ENCODE peak calls at places on chromosomes 2 and 18, in four cellular contexts. One of them, this sample, is unnamed.

GRCh38 chr18:10757349-10757748 is 231.5 kb downstream of the NAPG start:
- DNase-seq in upper lobe of left lung: no peak
- DNase-seq in chondrocyte: no peak
- DNase-seq in GM20000: no peak
- DNase-seq in this sample: no peak

GRCh38 chr2:239569401-239570090 is 168.7 kb upstream of the HDAC4 start:
- DNase-seq in chondrocyte: peak; percentile 84
- DNase-seq in GM20000: no peak
- DNase-seq in upper lobe of left lung: no peak
- DNase-seq in this sample: no peak

GRCh38 chr18:6289454-6290242 is 125.1 kb downstream of the L3MBTL4 start:
- DNase-seq in upper lobe of left lung: no peak
- DNase-seq in GM20000: no peak
- DNase-seq in chondrocyte: no peak
- DNase-seq in this sample: no peak

GRCh38 chr2:112768432-112768831 is 4.0 kb upstream of the CKAP2L start:
- DNase-seq in GM20000: no peak
- DNase-seq in chondrocyte: no peak
- DNase-seq in upper lobe of left lung: no peak
- DNase-seq in this sample: no peak

GRCh38 chr2:67790622-67791021 is 272.2 kb downstream of the C1D start:
- DNase-seq in upper lobe of left lung: no peak
- DNase-seq in GM20000: no peak
- DNase-seq in chondrocyte: no peak
- DNase-seq in this sample: no peak

GRCh38 chr2:138121769-138122661 is 157.7 kb downstream of the HNMT start:
- DNase-seq in GM20000: peak; percentile 18
- DNase-seq in upper lobe of left lung: no peak
- DNase-seq in chondrocyte: no peak
- DNase-seq in this sample: peak; percentile 1

GRCh38 chr2:162582357-162582798 is 238.4 kb downstream of the GCA start:
- DNase-seq in GM20000: no peak
- DNase-seq in chondrocyte: no peak
- DNase-seq in upper lobe of left lung: peak; percentile 21
- DNase-seq in this sample: no peak

GRCh38 chr18:3874593-3874992 is 424.6 kb downstream of the TGIF1 start:
- DNase-seq in GM20000: no peak
- DNase-seq in upper lobe of left lung: no peak
- DNase-seq in chondrocyte: no peak
- DNase-seq in this sample: no peak

GRCh38 chr2:231353469-231353868 is 42.0 kb upstream of the B3GNT7 start:
- DNase-seq in upper lobe of left lung: peak; percentile 8
- DNase-seq in chondrocyte: no peak
- DNase-seq in GM20000: no peak
- DNase-seq in this sample: no peak

GRCh38 chr18:44958450-44958849 is 277.8 kb downstream of the SETBP1 start:
- DNase-seq in chondrocyte: no peak
- DNase-seq in upper lobe of left lung: no peak
- DNase-seq in GM20000: no peak
- DNase-seq in this sample: no peak

GRCh38 chr2:238097988-238098853 is 1.9 kb upstream of the ESPNL start:
- DNase-seq in upper lobe of left lung: peak; percentile 43
- DNase-seq in GM20000: peak; percentile 93
- DNase-seq in chondrocyte: no peak
- DNase-seq in this sample: peak; percentile 82

GRCh38 chr2:220782609-220783113 is 789.4 kb downstream of the EPHA4 start:
- DNase-seq in upper lobe of left lung: no peak
- DNase-seq in chondrocyte: no peak
- DNase-seq in GM20000: no peak
- DNase-seq in this sample: no peak

GRCh38 chr2:118665784-118666529 is 181.5 kb downstream of the EN1 start:
- DNase-seq in chondrocyte: no peak
- DNase-seq in GM20000: no peak
- DNase-seq in upper lobe of left lung: no peak
- DNase-seq in this sample: no peak

GRCh38 chr2:223896751-223897320 is 48.3 kb downstream of the WDFY1 start:
- DNase-seq in GM20000: peak; percentile 68
- DNase-seq in chondrocyte: no peak
- DNase-seq in upper lobe of left lung: no peak
- DNase-seq in this sample: peak; percentile 55

GRCh38 chr2:175064797-175065196 is 59.6 kb upstream of the CHN1 start:
- DNase-seq in GM20000: no peak
- DNase-seq in upper lobe of left lung: no peak
- DNase-seq in chondrocyte: no peak
- DNase-seq in this sample: no peak

GRCh38 chr18:74946646-74947045 is 262.3 kb downstream of the PTGR3 start:
- DNase-seq in upper lobe of left lung: no peak
- DNase-seq in GM20000: no peak
- DNase-seq in chondrocyte: no peak
- DNase-seq in this sample: no peak

GRCh38 chr2:173545364-173545734 is 190.7 kb downstream of the CDCA7 start:
- DNase-seq in chondrocyte: no peak
- DNase-seq in upper lobe of left lung: no peak
- DNase-seq in GM20000: no peak
- DNase-seq in this sample: no peak

GRCh38 chr18:79869591-79870368 is 72.0 kb downstream of the KCNG2 start:
- DNase-seq in chondrocyte: no peak
- DNase-seq in GM20000: no peak
- DNase-seq in upper lobe of left lung: no peak
- DNase-seq in this sample: no peak

GRCh38 chr2:65101071-65101470 is 28.8 kb downstream of the RAB1A start:
- DNase-seq in chondrocyte: no peak
- DNase-seq in GM20000: no peak
- DNase-seq in upper lobe of left lung: no peak
- DNase-seq in this sample: no peak

GRCh38 chr2:176763871-176764404 is 448.7 kb upstream of the HNRNPA3 start:
- DNase-seq in GM20000: peak; percentile 7
- DNase-seq in upper lobe of left lung: no peak
- DNase-seq in chondrocyte: no peak
- DNase-seq in this sample: no peak

GRCh38 chr2:53174539-53174938 is 593.1 kb upstream of the CHAC2 start:
- DNase-seq in GM20000: no peak
- DNase-seq in upper lobe of left lung: no peak
- DNase-seq in chondrocyte: no peak
- DNase-seq in this sample: no peak

GRCh38 chr2:232522014-232522854 is 2.0 kb downstream of the PRSS56 start:
- DNase-seq in GM20000: peak; percentile 95
- DNase-seq in chondrocyte: no peak
- DNase-seq in upper lobe of left lung: peak; percentile 43
- DNase-seq in this sample: peak; percentile 88

GRCh38 chr2:220785181-220785580 is 786.9 kb downstream of the EPHA4 start:
- DNase-seq in GM20000: no peak
- DNase-seq in upper lobe of left lung: no peak
- DNase-seq in chondrocyte: no peak
- DNase-seq in this sample: no peak

GRCh38 chr18:32287873-32288272 is 98.0 kb downstream of the MEP1B start:
- DNase-seq in chondrocyte: no peak
- DNase-seq in GM20000: no peak
- DNase-seq in upper lobe of left lung: no peak
- DNase-seq in this sample: no peak

GRCh38 chr18:32287249-32287648 is 97.4 kb downstream of the MEP1B start:
- DNase-seq in upper lobe of left lung: no peak
- DNase-seq in chondrocyte: no peak
- DNase-seq in GM20000: no peak
- DNase-seq in this sample: no peak

GRCh38 chr18:32293107-32293506 is 103.3 kb downstream of the MEP1B start:
- DNase-seq in upper lobe of left lung: no peak
- DNase-seq in chondrocyte: no peak
- DNase-seq in GM20000: no peak
- DNase-seq in this sample: no peak

GRCh38 chr18:32286749-32287148 is 96.9 kb downstream of the MEP1B start:
- DNase-seq in GM20000: no peak
- DNase-seq in upper lobe of left lung: no peak
- DNase-seq in chondrocyte: no peak
- DNase-seq in this sample: no peak

DNA sequence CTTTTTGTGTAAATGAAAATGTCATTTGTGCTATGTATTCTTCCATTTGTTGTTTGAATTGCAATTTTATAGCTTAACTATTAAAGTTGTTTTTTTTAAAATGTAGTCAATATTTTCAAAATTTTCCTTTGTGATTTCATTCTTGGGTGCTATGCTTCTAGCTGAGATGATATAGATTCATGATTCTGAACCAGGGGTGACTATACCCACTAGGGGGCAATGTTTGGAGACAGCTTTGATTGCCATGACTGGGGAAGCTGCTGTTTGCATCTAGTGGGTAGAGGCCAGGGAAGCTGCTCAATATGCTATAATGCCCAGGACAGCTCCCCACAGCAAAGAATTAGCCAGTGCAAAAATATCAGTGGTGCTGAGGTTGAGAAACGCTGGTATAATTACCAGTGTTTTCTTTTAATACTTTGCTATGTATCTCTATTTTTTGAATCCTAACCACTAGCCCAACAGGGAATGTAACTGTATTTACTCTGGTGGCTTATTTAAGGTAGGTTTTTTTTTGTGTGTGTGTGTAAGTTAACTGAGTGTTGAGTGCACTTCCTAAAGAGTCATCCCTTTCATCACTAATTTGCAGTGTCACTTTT is 99.7 kb downstream of the MEP1B start:
- DNase-seq in GM20000: peak; percentile 45
- DNase-seq in chondrocyte: no peak
- DNase-seq in upper lobe of left lung: peak; percentile 36
- DNase-seq in this sample: peak; percentile 41
- TF ChIP-seq CTCF in GM20000: peak; percentile 27
- TF ChIP-seq CTCF in chondrocyte: peak; percentile 88
- TF ChIP-seq CTCF in upper lobe of left lung: peak; percentile 37
- TF ChIP-seq CTCF in this sample: peak; percentile 54

GRCh38 chr2:74553892-74554820 is at the start of the genes DOK1 and LOXL3:
- DNase-seq in chondrocyte: no peak
- DNase-seq in GM20000: peak; percentile 93
- DNase-seq in upper lobe of left lung: peak; percentile 92
- DNase-seq in this sample: peak; percentile 90
- TF ChIP-seq CTCF in chondrocyte: no peak
- TF ChIP-seq CTCF in GM20000: no peak
- TF ChIP-seq CTCF in upper lobe of left lung: no peak
- TF ChIP-seq CTCF in this sample: no peak

GRCh38 chr18:65983750-65984149 is 232.9 kb downstream of the CDH7 start:
- DNase-seq in GM20000: no peak
- DNase-seq in chondrocyte: no peak
- DNase-seq in upper lobe of left lung: no peak
- DNase-seq in this sample: no peak
- TF ChIP-seq CTCF in GM20000: no peak
- TF ChIP-seq CTCF in chondrocyte: peak; percentile 42
- TF ChIP-seq CTCF in upper lobe of left lung: no peak
- TF ChIP-seq CTCF in this sample: no peak

DNA sequence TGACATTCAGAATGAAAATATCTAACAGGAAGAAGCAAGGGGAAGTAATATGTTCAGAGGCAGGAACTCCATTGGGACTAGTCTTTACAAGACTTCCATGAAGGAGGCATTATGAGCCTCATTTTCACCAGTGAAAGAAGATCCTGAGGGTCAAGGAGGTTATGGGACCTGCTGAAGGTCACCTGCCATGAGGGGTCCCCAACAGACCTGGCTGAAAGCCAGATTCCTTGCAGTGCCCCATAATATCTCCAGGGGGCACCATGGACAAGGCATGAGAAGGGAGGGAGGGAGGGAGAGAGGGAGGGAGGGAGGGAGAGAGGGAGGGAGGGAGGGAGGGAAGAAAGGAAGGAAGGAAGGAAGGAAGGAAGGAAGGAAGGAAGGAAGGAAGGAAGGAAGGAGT is 27.9 kb downstream of the XDH start:
- DNase-seq in upper lobe of left lung: no peak
- DNase-seq in chondrocyte: no peak
- DNase-seq in GM20000: no peak
- DNase-seq in this sample: no peak
- TF ChIP-seq CTCF in upper lobe of left lung: no peak
- TF ChIP-seq CTCF in chondrocyte: peak; percentile 39
- TF ChIP-seq CTCF in GM20000: no peak
- TF ChIP-seq CTCF in this sample: no peak

DNA sequence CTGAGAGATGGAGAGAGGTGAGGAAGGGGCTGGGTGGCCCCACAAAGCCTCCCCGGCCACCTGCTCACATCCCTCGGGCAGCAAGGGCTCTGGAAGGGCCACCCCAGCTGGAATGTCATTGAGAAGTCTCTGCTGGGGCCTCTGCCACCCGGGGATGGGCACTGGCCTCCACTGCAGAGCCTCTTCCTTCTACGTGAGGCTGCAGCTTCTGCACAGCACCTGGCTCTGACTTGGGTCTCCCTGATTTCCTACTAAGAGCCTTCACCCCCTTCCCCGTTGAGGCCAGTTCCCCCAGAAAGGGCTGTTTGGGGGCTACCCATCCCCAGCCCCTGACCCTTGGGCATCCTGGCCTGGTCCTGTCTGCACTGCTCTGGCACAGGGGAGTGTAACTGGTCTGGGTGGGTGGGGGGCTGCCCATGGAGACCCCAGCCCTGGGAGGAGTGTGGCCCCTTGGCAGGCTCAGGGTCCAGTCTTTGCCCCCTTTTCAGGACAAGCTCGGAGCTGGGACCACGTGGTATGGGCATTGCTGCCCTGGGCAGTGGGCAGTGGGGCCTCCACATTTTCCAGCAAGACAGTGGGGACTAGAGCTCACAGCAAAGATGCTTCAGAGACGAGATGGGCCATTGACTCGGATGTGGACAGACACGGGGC is 5.6 kb downstream of the PDCD1 start:
- DNase-seq in upper lobe of left lung: no peak
- DNase-seq in GM20000: peak; percentile 29
- DNase-seq in chondrocyte: no peak
- DNase-seq in this sample: peak; percentile 13
- TF ChIP-seq CTCF in upper lobe of left lung: no peak
- TF ChIP-seq CTCF in GM20000: no peak
- TF ChIP-seq CTCF in chondrocyte: no peak
- TF ChIP-seq CTCF in this sample: no peak

GRCh38 chr2:74414913-74415761 is 6.3 kb downstream of the C2orf81 start:
- DNase-seq in chondrocyte: no peak
- DNase-seq in upper lobe of left lung: peak; percentile 56
- DNase-seq in GM20000: peak; percentile 67
- DNase-seq in this sample: peak; percentile 51
- TF ChIP-seq CTCF in chondrocyte: no peak
- TF ChIP-seq CTCF in upper lobe of left lung: peak; percentile 37
- TF ChIP-seq CTCF in GM20000: peak; percentile 22
- TF ChIP-seq CTCF in this sample: peak; percentile 23

GRCh38 chr2:126749537-126749936 is 93.6 kb downstream of the GYPC start:
- DNase-seq in chondrocyte: no peak
- DNase-seq in GM20000: peak; percentile 23
- DNase-seq in upper lobe of left lung: no peak
- DNase-seq in this sample: no peak
- TF ChIP-seq CTCF in chondrocyte: peak; percentile 54
- TF ChIP-seq CTCF in GM20000: no peak
- TF ChIP-seq CTCF in upper lobe of left lung: no peak
- TF ChIP-seq CTCF in this sample: no peak

GRCh38 chr18:37266290-37266689 is 299.3 kb downstream of the CELF4 start:
- DNase-seq in chondrocyte: no peak
- DNase-seq in GM20000: no peak
- DNase-seq in upper lobe of left lung: no peak
- DNase-seq in this sample: no peak
- TF ChIP-seq CTCF in chondrocyte: peak; percentile 42
- TF ChIP-seq CTCF in GM20000: peak; percentile 17
- TF ChIP-seq CTCF in upper lobe of left lung: no peak
- TF ChIP-seq CTCF in this sample: no peak

DNA sequence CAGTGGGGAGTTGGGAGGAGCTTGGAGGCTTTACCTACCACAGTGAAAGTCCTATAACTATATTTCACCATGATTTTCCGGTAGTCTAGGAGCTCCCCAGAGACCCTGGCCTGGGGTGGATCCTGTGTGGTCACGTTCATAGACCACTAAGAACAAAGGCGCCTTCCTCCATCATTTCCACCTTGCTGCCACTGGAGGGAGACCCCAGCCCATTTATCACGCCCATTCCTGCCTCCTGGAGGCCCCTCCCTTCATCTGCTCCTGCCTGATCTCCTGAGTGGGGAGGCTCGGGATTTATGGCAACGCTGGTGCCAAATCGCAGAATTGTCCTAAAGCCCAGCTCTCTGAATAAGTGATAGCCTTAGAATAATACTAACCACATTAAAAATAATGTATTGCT is 507.6 kb upstream of the SPHKAP start:
- DNase-seq in GM20000: no peak
- DNase-seq in upper lobe of left lung: peak; percentile 31
- DNase-seq in chondrocyte: no peak
- DNase-seq in this sample: no peak
- TF ChIP-seq CTCF in GM20000: peak; percentile 0
- TF ChIP-seq CTCF in upper lobe of left lung: no peak
- TF ChIP-seq CTCF in chondrocyte: peak; percentile 55
- TF ChIP-seq CTCF in this sample: no peak